ENCODE peak calls at places on chromosome 11, in nine cellular contexts. E is testis, P is prostate gland, K is sigmoid colon, M is spleen, U is coronary artery, B is adipocyte, S is uterus, L is HFF-Myc. F is an unnamed sample.

GRCh38 chr11:70556884-70557741 is 158.8 kb downstream of the CTTN start:
- DNase-seq in S (no peak), P (no peak), M (no peak), L (no peak), E (peak), B (no peak), U (no peak), K (no peak), F (no peak)

GRCh38 chr11:62707277-62707771 is at the start of the genes BSCL2 and GNG3:
- DNase-seq in M (peak), U (no peak), S (no peak), B (no peak), K (no peak), L (no peak), P (no peak), E (peak), F (no peak)

GRCh38 chr11:109939176-109939810 is 153.9 kb upstream of the ZC3H12C start:
- DNase-seq in M (no peak), E (peak), K (no peak), S (no peak), L (peak), U (no peak), B (peak), P (peak), F (peak)

GRCh38 chr11:8812438-8812837 is 98.6 kb upstream of the AKIP1 start:
- DNase-seq in S (peak), U (no peak), L (no peak), P (no peak), E (no peak), B (peak), K (peak), M (no peak), F (no peak)

GRCh38 chr11:64874308-64874707 is 4.1 kb downstream of the EHD1 start:
- DNase-seq in K (no peak), E (peak), M (peak), P (no peak), B (no peak), S (no peak), U (no peak), L (no peak), F (no peak)

GRCh38 chr11:26806209-26806608 is 84.3 kb upstream of the SLC5A12 start:
- DNase-seq in K (no peak), L (peak), M (no peak), U (no peak), B (peak), E (no peak), P (no peak), S (no peak), F (peak)

GRCh38 chr11:114256176-114256897 is 39.9 kb upstream of the NNMT start:
- DNase-seq in P (no peak), B (no peak), E (no peak), S (no peak), U (no peak), L (no peak), M (no peak), K (peak), F (no peak)

GRCh38 chr11:36075053-36075452 is 131.2 kb downstream of the LDLRAD3 start:
- DNase-seq in U (no peak), E (no peak), S (no peak), M (no peak), B (peak), P (no peak), K (no peak), L (peak), F (peak)

GRCh38 chr11:77560605-77561004 is 29.1 kb upstream of the AQP11 start:
- DNase-seq in E (no peak), S (no peak), K (no peak), L (peak), P (no peak), M (no peak), B (peak), U (no peak), F (no peak)

GRCh38 chr11:22089609-22090008 is 103.3 kb upstream of the ANO5 start:
- DNase-seq in U (no peak), P (no peak), L (no peak), S (no peak), E (no peak), M (no peak), K (no peak), B (no peak), F (no peak)

GRCh38 chr11:35214792-35215193 is 75.8 kb downstream of the CD44 start:
- DNase-seq in M (no peak), K (no peak), U (no peak), P (no peak), B (peak), L (peak), E (no peak), S (no peak), F (peak)

GRCh38 chr11:109845437-109845836 is 247.8 kb upstream of the ZC3H12C start:
- DNase-seq in E (no peak), S (no peak), B (peak), P (no peak), L (no peak), M (no peak), K (no peak), U (no peak), F (peak)

GRCh38 chr11:66036334-66036710 is 10.0 kb upstream of the CATSPER1 start:
- DNase-seq in M (no peak), L (no peak), E (no peak), B (no peak), U (no peak), K (no peak), P (no peak), S (no peak), F (no peak)

GRCh38 chr11:130737866-130738431 is 178.3 kb downstream of the SNX19 start:
- DNase-seq in E (peak), L (peak), S (peak), K (peak), B (peak), P (no peak), M (peak), U (no peak), F (peak)

GRCh38 chr11:15650105-15650938 is 535.6 kb downstream of the INSC start:
- DNase-seq in P (peak), L (peak), K (peak), S (peak), U (peak), B (peak), M (peak), E (peak), F (peak)
- H3K4me3 ChIP-seq in P (peak), L (peak), K (peak), S (peak), U (peak), B (peak), M (peak), E (peak), F (peak)

GRCh38 chr11:96156379-96156722 is 186.6 kb downstream of the MAML2 start:
- DNase-seq in U (no peak), P (no peak), L (no peak), B (peak), E (no peak), S (no peak), M (no peak), K (peak), F (no peak)
- H3K4me3 ChIP-seq in U (peak), P (no peak), L (peak), B (peak), E (no peak), S (no peak), M (no peak), K (no peak), F (peak)

DNA sequence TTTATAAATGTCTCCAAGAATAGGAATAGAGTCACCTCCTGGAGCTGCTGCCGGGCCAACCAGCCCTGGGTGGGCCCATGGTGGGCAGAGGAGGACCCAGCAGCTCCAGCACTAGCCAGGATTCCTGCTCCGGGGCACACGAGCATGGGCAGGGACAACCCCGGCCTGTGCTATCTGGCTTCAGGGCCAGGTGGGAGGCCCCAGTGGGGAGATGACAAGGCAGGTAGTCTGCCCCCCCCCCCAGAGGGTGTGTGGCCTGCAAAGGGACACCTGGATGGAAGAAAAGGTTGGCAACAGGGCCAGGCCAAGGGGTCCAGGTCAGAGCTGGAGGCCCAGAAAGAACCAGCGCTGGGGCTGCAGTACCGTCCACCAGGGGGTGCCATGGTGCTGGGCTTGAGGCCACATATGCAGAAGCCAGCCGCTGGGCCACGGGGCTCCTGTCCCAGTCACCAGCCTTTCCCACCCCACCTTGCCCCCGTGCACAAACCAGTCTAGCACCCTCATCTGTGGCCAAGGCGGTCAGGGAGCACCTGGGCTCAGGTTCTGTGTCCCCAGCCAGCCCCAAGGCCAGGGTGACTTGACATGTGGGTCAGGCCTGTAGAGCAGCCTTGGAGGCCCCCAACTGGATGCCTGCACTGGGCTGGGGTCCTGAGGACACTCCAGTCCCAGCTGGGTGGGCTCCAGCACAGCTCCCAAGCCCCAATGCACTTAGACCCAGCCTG is 3.5 kb downstream of the TSPAN32 start:
- DNase-seq in M (peak), E (peak), K (peak), B (peak), S (peak), L (peak), U (peak), P (peak), F (peak)
- H3K4me3 ChIP-seq in M (no peak), E (no peak), K (no peak), B (peak), S (no peak), L (no peak), U (no peak), P (no peak), F (no peak)

GRCh38 chr11:125167954-125168821 is 3.6 kb downstream of the PKNOX2 start:
- DNase-seq in E (no peak), B (peak), S (no peak), M (no peak), U (peak), L (peak), P (peak), K (no peak), F (peak)
- H3K4me3 ChIP-seq in E (no peak), B (no peak), S (no peak), M (no peak), U (peak), L (no peak), P (no peak), K (no peak), F (no peak)

GRCh38 chr11:111699579-111700156 is 66.5 kb downstream of the PPP2R1B start:
- DNase-seq in B (no peak), L (no peak), U (no peak), E (no peak), P (no peak), K (no peak), S (no peak), M (no peak), F (no peak)

GRCh38 chr11:111702623-111703022 is 63.6 kb downstream of the PPP2R1B start:
- DNase-seq in B (no peak), L (no peak), P (no peak), K (no peak), S (no peak), M (no peak), U (no peak), E (no peak), F (no peak)

GRCh38 chr11:111697910-111698309 is 68.3 kb downstream of the PPP2R1B start:
- DNase-seq in K (no peak), E (no peak), U (no peak), L (no peak), B (no peak), S (no peak), M (no peak), P (no peak), F (no peak)

GRCh38 chr11:111698852-111699559 is 67.2 kb downstream of the PPP2R1B start:
- DNase-seq in M (no peak), P (no peak), K (no peak), E (no peak), L (no peak), U (no peak), S (no peak), B (peak), F (no peak)

GRCh38 chr11:111700186-111700585 is 66.0 kb downstream of the PPP2R1B start:
- DNase-seq in P (no peak), M (no peak), U (no peak), K (no peak), L (no peak), E (no peak), B (no peak), S (no peak), F (no peak)
- H3K4me3 ChIP-seq in P (no peak), M (no peak), U (no peak), K (no peak), L (no peak), E (no peak), B (no peak), S (no peak), F (no peak)